ENCODE peak calls at places on chromosomes 6 and 20, in ten cellular contexts. T, Q, P, M, N, Z, V, K, J and X are unnamed samples.

GRCh38 chr6:154852700-154853099 is 119.5 kb downstream of the SCAF8 start:
- DNase-seq in T (peak), Q (no peak), P (peak), M (no peak), N (no peak), Z (no peak), V (no peak), K (no peak), J (no peak), X (no peak)

GRCh38 chr6:162068340-162068739 is 659.2 kb downstream of the PRKN start:
- DNase-seq in T (no peak), Q (no peak), P (no peak), M (no peak), N (no peak), Z (no peak), V (no peak), K (no peak), J (no peak), X (no peak)

GRCh38 chr6:151796842-151797530 is 10.5 kb upstream of the ESR1 start:
- DNase-seq in T (no peak), Q (no peak), P (no peak), M (no peak), N (no peak), Z (no peak), V (no peak), K (no peak), J (no peak), X (no peak)

GRCh38 chr20:24768977-24769675 is 179.9 kb upstream of the CST7 start:
- DNase-seq in T (no peak), Q (peak), P (no peak), M (peak), N (no peak), Z (no peak), V (no peak), K (peak), J (no peak), X (no peak)

GRCh38 chr6:114258376-114258775 is 84.4 kb downstream of the HS3ST5 start:
- DNase-seq in T (no peak), Q (no peak), P (no peak), M (no peak), N (no peak), Z (no peak), V (no peak), K (no peak), J (no peak), X (no peak)

GRCh38 chr6:35392773-35393672 is 50.7 kb downstream of the PPARD start:
- DNase-seq in T (no peak), Q (no peak), P (peak), M (no peak), N (peak), Z (no peak), V (no peak), K (no peak), J (no peak), X (no peak)

GRCh38 chr6:167405778-167406532 is 81.1 kb downstream of the TTLL2 start:
- DNase-seq in T (no peak), Q (no peak), P (no peak), M (no peak), N (no peak), Z (no peak), V (no peak), K (no peak), J (no peak), X (no peak)

GRCh38 chr20:60037120-60037499 is 78.9 kb downstream of the CDH26 start:
- DNase-seq in T (peak), Q (no peak), P (no peak), M (no peak), N (no peak), Z (no peak), V (no peak), K (no peak), J (no peak), X (no peak)

GRCh38 chr6:152127429-152128165 is 320.1 kb downstream of the ESR1 start:
- DNase-seq in T (no peak), Q (no peak), P (no peak), M (no peak), N (no peak), Z (no peak), V (no peak), K (no peak), J (no peak), X (no peak)

GRCh38 chr20:40489886-40490285 is 199.2 kb downstream of the MAFB start:
- DNase-seq in T (no peak), Q (no peak), P (no peak), M (no peak), N (no peak), Z (no peak), V (no peak), K (no peak), J (no peak), X (no peak)

GRCh38 chr6:150266309-150266708 is 102.5 kb upstream of the IYD start:
- DNase-seq in T (no peak), Q (no peak), P (no peak), M (no peak), N (no peak), Z (no peak), V (no peak), K (no peak), J (no peak), X (no peak)

GRCh38 chr6:113903666-113904330 is 46.7 kb downstream of the MARCKS start:
- DNase-seq in T (no peak), Q (peak), P (peak), M (no peak), N (peak), Z (no peak), V (no peak), K (peak), J (no peak), X (peak)

GRCh38 chr6:85191656-85192055 is 258.2 kb upstream of the NT5E start:
- DNase-seq in T (no peak), Q (no peak), P (no peak), M (no peak), N (no peak), Z (no peak), V (no peak), K (no peak), J (no peak), X (no peak)

GRCh38 chr20:42775866-42776265 is 413.8 kb downstream of the PTPRT start:
- DNase-seq in T (no peak), Q (no peak), P (no peak), M (no peak), N (no peak), Z (no peak), V (no peak), K (no peak), J (no peak), X (no peak)

GRCh38 chr6:26400626-26401025 is 1.4 kb upstream of the BTN3A1 start:
- DNase-seq in T (no peak), Q (no peak), P (no peak), M (no peak), N (no peak), Z (no peak), V (no peak), K (no peak), J (no peak), X (no peak)

GRCh38 chr6:26657268-26657667 is 2.3 kb downstream of the ZNF322 start:
- DNase-seq in T (no peak), Q (no peak), P (no peak), M (no peak), N (no peak), Z (no peak), V (no peak), K (no peak), J (no peak), X (no peak)

GRCh38 chr6:147361582-147361981 is 146.9 kb upstream of the SAMD5 start:
- DNase-seq in T (no peak), Q (no peak), P (no peak), M (no peak), N (no peak), Z (no peak), V (no peak), K (no peak), J (no peak), X (no peak)

GRCh38 chr20:6178537-6178936 is 55.7 kb upstream of the FERMT1 start:
- DNase-seq in T (peak), Q (no peak), P (peak), M (no peak), N (no peak), Z (no peak), V (no peak), K (no peak), J (no peak), X (no peak)

GRCh38 chr6:123829302-123829953 is 25.8 kb downstream of the NKAIN2 start:
- DNase-seq in T (peak), Q (no peak), P (no peak), M (no peak), N (no peak), Z (no peak), V (no peak), K (no peak), J (no peak), X (no peak)

GRCh38 chr6:52541135-52541534 is 35.7 kb downstream of the TRAM2 start:
- DNase-seq in T (no peak), Q (no peak), P (no peak), M (no peak), N (no peak), Z (no peak), V (no peak), K (no peak), J (no peak), X (no peak)

GRCh38 chr6:474454-475185 is 83.1 kb downstream of the IRF4 start:
- DNase-seq in T (no peak), Q (peak), P (no peak), M (no peak), N (no peak), Z (peak), V (no peak), K (no peak), J (no peak), X (no peak)

GRCh38 chr6:290111-290932 is 2.0 kb upstream of the DUSP22 start:
- DNase-seq in T (no peak), Q (no peak), P (no peak), M (no peak), N (no peak), Z (peak), V (no peak), K (no peak), J (no peak), X (no peak)

GRCh38 chr6:110529355-110529754 is 52.9 kb upstream of the SLC22A16 start:
- DNase-seq in T (no peak), Q (no peak), P (no peak), M (no peak), N (no peak), Z (no peak), V (no peak), K (no peak), J (no peak), X (no peak)

GRCh38 chr6:75273009-75273408 is 11.6 kb downstream of the TMEM30A start:
- DNase-seq in T (no peak), Q (no peak), P (no peak), M (no peak), N (no peak), Z (no peak), V (no peak), K (no peak), J (no peak), X (no peak)

GRCh38 chr6:36827261-36828079 is 11.8 kb downstream of the CPNE5 start:
- DNase-seq in T (no peak), Q (no peak), P (no peak), M (no peak), N (peak), Z (no peak), V (no peak), K (peak), J (no peak), X (peak)

GRCh38 chr20:12748359-12748994 is 260.3 kb upstream of the SPTLC3 start:
- DNase-seq in T (no peak), Q (no peak), P (no peak), M (no peak), N (no peak), Z (no peak), V (no peak), K (no peak), J (no peak), X (no peak)

GRCh38 chr6:6810727-6811126 is 222.2 kb downstream of the LY86 start:
- DNase-seq in T (no peak), Q (no peak), P (no peak), M (no peak), N (no peak), Z (no peak), V (no peak), K (no peak), J (no peak), X (no peak)

GRCh38 chr6:4180653-4181255 is 45.4 kb upstream of the ECI2 start:
- DNase-seq in T (peak), Q (no peak), P (peak), M (no peak), N (no peak), Z (no peak), V (no peak), K (no peak), J (no peak), X (no peak)

GRCh38 chr6:156420172-156420993 is 356.8 kb upstream of the ARID1B start:
- DNase-seq in T (no peak), Q (no peak), P (no peak), M (no peak), N (no peak), Z (no peak), V (no peak), K (no peak), J (no peak), X (no peak)

GRCh38 chr20:50628326-50628725 is 63.0 kb downstream of the RIPOR3 start:
- DNase-seq in T (no peak), Q (no peak), P (peak), M (no peak), N (no peak), Z (no peak), V (no peak), K (no peak), J (no peak), X (no peak)

GRCh38 chr6:115882771-115883170 is 177.9 kb downstream of the FRK start:
- DNase-seq in T (no peak), Q (no peak), P (no peak), M (no peak), N (no peak), Z (no peak), V (no peak), K (no peak), J (no peak), X (no peak)

GRCh38 chr20:5735845-5736530 is 14.2 kb upstream of the SHLD1 start:
- DNase-seq in T (peak), Q (no peak), P (no peak), M (no peak), N (peak), Z (no peak), V (no peak), K (no peak), J (no peak), X (no peak)

GRCh38 chr20:45308078-45308778 is at the start of gene MATN4:
- DNase-seq in T (no peak), Q (peak), P (no peak), M (no peak), N (no peak), Z (no peak), V (no peak), K (peak), J (no peak), X (no peak)

GRCh38 chr20:31707994-31708744 is 14.5 kb downstream of the BCL2L1 start:
- DNase-seq in T (peak), Q (peak), P (no peak), M (no peak), N (no peak), Z (no peak), V (no peak), K (peak), J (no peak), X (peak)

GRCh38 chr6:42694586-42694985 is 27.8 kb downstream of the PRPH2 start:
- DNase-seq in T (no peak), Q (no peak), P (no peak), M (no peak), N (no peak), Z (no peak), V (no peak), K (no peak), J (no peak), X (no peak)

GRCh38 chr6:25981529-25982263 is 19.1 kb downstream of the TRIM38 start:
- DNase-seq in T (no peak), Q (no peak), P (no peak), M (no peak), N (no peak), Z (no peak), V (no peak), K (no peak), J (no peak), X (no peak)

GRCh38 chr20:63087236-63087871 is 80.6 kb upstream of the BHLHE23 start:
- DNase-seq in T (no peak), Q (no peak), P (no peak), M (peak), N (no peak), Z (no peak), V (no peak), K (no peak), J (no peak), X (peak)
- TF ChIP-seq EP300 in T (no peak), Q (no peak), P (no peak), M (no peak), N (no peak), Z (no peak), V (no peak), K (no peak), J (no peak), X (no peak)

DNA sequence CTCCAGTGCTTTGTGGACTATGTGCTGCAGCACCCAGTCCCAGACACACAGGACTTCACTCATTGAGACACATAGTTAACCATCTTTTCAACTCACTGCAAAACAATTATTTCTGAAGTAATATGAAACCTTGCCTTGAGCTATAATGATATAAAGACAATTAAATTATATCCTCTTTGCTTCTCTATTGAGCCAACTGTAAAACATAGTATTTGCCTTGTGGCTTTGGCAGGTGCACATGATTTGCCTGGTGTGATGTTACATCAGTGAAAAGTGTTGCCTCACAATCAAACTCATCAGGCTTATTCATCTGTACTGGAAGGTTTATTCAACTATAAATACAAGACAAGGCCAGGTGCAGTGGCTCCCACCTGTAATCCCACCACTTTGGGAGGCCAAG is 80.6 kb downstream of the NCOA7 start:
- DNase-seq in T (no peak), Q (no peak), P (no peak), M (no peak), N (no peak), Z (no peak), V (no peak), K (no peak), J (no peak), X (no peak)
- TF ChIP-seq EP300 in T (no peak), Q (no peak), P (no peak), M (no peak), N (no peak), Z (no peak), V (no peak), K (no peak), J (no peak), X (no peak)

DNA sequence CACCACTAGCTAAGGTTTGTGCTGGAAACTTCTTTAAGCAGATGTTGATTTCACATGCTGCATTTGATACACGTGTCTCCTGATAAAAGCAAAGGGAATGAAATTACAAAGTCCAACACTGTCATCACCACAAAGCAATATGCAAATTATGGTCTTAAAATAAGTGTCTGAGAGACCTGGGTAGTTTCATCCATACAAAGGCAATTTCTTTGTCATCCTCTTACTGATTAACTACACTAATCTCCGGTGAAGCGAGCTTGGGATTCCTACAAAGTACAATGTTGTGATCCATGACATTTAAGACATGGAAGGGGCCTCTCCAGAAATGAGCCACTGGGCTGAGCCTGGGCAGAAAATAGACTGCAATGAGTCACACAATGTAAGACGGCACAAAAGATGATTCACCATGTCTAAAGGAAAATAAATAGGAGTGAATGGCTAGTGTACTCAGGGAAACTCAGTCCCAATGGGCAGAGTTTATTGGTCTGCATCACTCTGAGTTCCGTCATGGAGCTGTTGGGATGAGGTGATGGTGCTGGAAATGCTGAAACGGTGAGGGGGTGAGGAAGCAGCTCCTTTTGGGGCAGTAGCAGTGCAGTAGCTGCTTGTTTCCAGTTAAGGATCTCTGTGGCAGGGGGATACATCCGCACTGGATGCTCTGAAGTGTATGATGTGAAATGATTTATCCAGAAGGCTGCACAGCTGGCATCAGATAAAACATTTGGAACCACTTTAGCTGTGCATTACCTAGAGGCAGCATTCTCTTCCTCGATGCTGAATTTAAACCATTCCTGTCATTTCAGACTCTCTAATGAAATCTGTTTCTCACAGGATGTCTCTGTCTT is 103.3 kb downstream of the IBTK start:
- DNase-seq in T (peak), Q (no peak), P (peak), M (no peak), N (no peak), Z (peak), V (no peak), K (no peak), J (no peak), X (no peak)
- TF ChIP-seq EP300 in T (no peak), Q (no peak), P (no peak), M (no peak), N (no peak), Z (no peak), V (peak), K (no peak), J (no peak), X (no peak)

GRCh38 chr6:44980841-44981240 is 347.3 kb upstream of the RUNX2 start:
- DNase-seq in T (no peak), Q (no peak), P (no peak), M (no peak), N (no peak), Z (no peak), V (no peak), K (no peak), J (no peak), X (no peak)

GRCh38 chr6:44974511-44974910 is 353.6 kb upstream of the RUNX2 start:
- DNase-seq in T (no peak), Q (no peak), P (no peak), M (no peak), N (no peak), Z (no peak), V (no peak), K (no peak), J (no peak), X (no peak)

GRCh38 chr6:44977406-44977740 is 350.8 kb upstream of the RUNX2 start:
- DNase-seq in T (no peak), Q (no peak), P (no peak), M (no peak), N (no peak), Z (no peak), V (no peak), K (no peak), J (no peak), X (no peak)

GRCh38 chr6:44972710-44973109 is 355.4 kb upstream of the RUNX2 start:
- DNase-seq in T (no peak), Q (no peak), P (no peak), M (no peak), N (no peak), Z (no peak), V (no peak), K (no peak), J (no peak), X (no peak)

DNA sequence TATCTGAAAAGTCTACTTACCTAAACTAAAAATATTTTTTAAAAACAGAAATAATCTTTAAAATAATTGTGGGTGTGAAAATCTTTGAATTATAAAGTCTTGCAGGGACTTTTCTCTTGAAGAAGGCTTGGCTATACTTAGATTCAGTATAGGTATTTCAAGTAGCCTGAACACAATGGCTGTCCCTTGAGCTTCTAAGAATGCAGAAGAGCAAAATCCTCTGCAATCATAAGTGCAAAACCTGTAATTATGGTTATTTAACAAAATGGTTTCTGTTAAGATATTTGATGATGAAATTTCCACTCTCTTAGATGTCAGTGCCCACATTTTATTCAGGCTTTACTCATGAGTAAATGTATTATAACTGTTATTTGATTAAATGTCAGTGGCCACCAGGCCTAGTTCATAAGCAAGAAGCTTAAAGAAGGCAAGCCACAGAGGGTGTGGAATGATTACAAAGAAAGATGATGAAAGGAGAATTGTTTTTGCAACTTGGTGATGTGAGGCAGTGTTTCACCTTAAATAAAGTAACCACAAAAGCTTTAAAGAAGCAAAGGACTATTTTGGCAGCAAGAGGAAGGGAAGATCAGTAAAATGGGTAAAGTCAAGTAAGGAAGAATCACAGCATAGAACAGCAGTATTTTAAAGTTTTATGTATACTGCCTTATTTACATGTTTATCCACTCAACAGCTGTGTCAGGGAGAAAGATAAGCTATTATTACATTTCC is 351.3 kb upstream of the RUNX2 start:
- DNase-seq in T (no peak), Q (no peak), P (no peak), M (no peak), N (no peak), Z (peak), V (no peak), K (no peak), J (no peak), X (no peak)
- TF ChIP-seq EP300 in T (no peak), Q (no peak), P (no peak), M (no peak), N (no peak), Z (no peak), V (no peak), K (no peak), J (no peak), X (no peak)

GRCh38 chr20:57819981-57820380 is 110.2 kb upstream of the PMEPA1 start:
- DNase-seq in T (no peak), Q (no peak), P (no peak), M (no peak), N (no peak), Z (no peak), V (no peak), K (no peak), J (no peak), X (no peak)
- TF ChIP-seq EP300 in T (no peak), Q (no peak), P (no peak), M (no peak), N (no peak), Z (no peak), V (no peak), K (no peak), J (no peak), X (no peak)